ENCODE peak calls at places on chromosomes 1 and 21, in ten cellular contexts. One of them, this sample, is unnamed.

GRCh38 chr1:215793210-215793609 is 226.1 kb downstream of the KCTD3 start:
- DNase-seq in RWPE1: peak; percentile 20
- DNase-seq in PC-9: no peak
- DNase-seq in ACHN: peak; percentile 26
- DNase-seq in stimulated activated CD4-positive, alpha-beta T cell treated with anti-CD3 and anti-CD28 coated beads, Interleukin-12 subunit alpha, Interleukin-12 subunit beta, amount 100 ng/mL, for 48 hours: no peak
- DNase-seq in suprapubic skin: no peak
- DNase-seq in NCI-H526: no peak
- DNase-seq in SW 1271: no peak
- DNase-seq in stomach: no peak
- DNase-seq in fibroblast of lung: peak; percentile 89
- DNase-seq in this sample: peak; percentile 34

GRCh38 chr21:35768187-35768586 is 292.1 kb downstream of the SETD4 start:
- DNase-seq in RWPE1: no peak
- DNase-seq in PC-9: no peak
- DNase-seq in ACHN: no peak
- DNase-seq in stimulated activated CD4-positive, alpha-beta T cell treated with anti-CD3 and anti-CD28 coated beads, Interleukin-12 subunit alpha, Interleukin-12 subunit beta, amount 100 ng/mL, for 48 hours: no peak
- DNase-seq in suprapubic skin: no peak
- DNase-seq in NCI-H526: no peak
- DNase-seq in SW 1271: no peak
- DNase-seq in stomach: no peak
- DNase-seq in fibroblast of lung: no peak
- DNase-seq in this sample: no peak

GRCh38 chr1:24910751-24911650 is 19.1 kb downstream of the RUNX3 start:
- DNase-seq in RWPE1: no peak
- DNase-seq in PC-9: no peak
- DNase-seq in ACHN: no peak
- DNase-seq in stimulated activated CD4-positive, alpha-beta T cell treated with anti-CD3 and anti-CD28 coated beads, Interleukin-12 subunit alpha, Interleukin-12 subunit beta, amount 100 ng/mL, for 48 hours: peak; percentile 45
- DNase-seq in suprapubic skin: peak; percentile 70
- DNase-seq in NCI-H526: no peak
- DNase-seq in SW 1271: no peak
- DNase-seq in stomach: peak; percentile 51
- DNase-seq in fibroblast of lung: peak; percentile 52
- DNase-seq in this sample: no peak

GRCh38 chr1:113758631-113759340 is 500 bp downstream of the PHTF1 start:
- DNase-seq in RWPE1: peak; percentile 39
- DNase-seq in PC-9: peak; percentile 55
- DNase-seq in ACHN: peak; percentile 50
- DNase-seq in stimulated activated CD4-positive, alpha-beta T cell treated with anti-CD3 and anti-CD28 coated beads, Interleukin-12 subunit alpha, Interleukin-12 subunit beta, amount 100 ng/mL, for 48 hours: peak; percentile 51
- DNase-seq in suprapubic skin: peak; percentile 78
- DNase-seq in NCI-H526: peak; percentile 65
- DNase-seq in SW 1271: peak; percentile 12
- DNase-seq in stomach: peak; percentile 65
- DNase-seq in fibroblast of lung: peak; percentile 43
- DNase-seq in this sample: peak; percentile 17

GRCh38 chr21:14630556-14631069 is 84.5 kb upstream of the SAMSN1 start:
- DNase-seq in RWPE1: no peak
- DNase-seq in PC-9: no peak
- DNase-seq in ACHN: no peak
- DNase-seq in stimulated activated CD4-positive, alpha-beta T cell treated with anti-CD3 and anti-CD28 coated beads, Interleukin-12 subunit alpha, Interleukin-12 subunit beta, amount 100 ng/mL, for 48 hours: no peak
- DNase-seq in suprapubic skin: no peak
- DNase-seq in NCI-H526: no peak
- DNase-seq in SW 1271: no peak
- DNase-seq in stomach: no peak
- DNase-seq in fibroblast of lung: no peak
- DNase-seq in this sample: no peak

GRCh38 chr1:234842726-234843641 is 233.0 kb upstream of the IRF2BP2 start:
- DNase-seq in RWPE1: no peak
- DNase-seq in PC-9: peak; percentile 25
- DNase-seq in ACHN: no peak
- DNase-seq in stimulated activated CD4-positive, alpha-beta T cell treated with anti-CD3 and anti-CD28 coated beads, Interleukin-12 subunit alpha, Interleukin-12 subunit beta, amount 100 ng/mL, for 48 hours: peak; percentile 82
- DNase-seq in suprapubic skin: peak; percentile 57
- DNase-seq in NCI-H526: no peak
- DNase-seq in SW 1271: no peak
- DNase-seq in stomach: no peak
- DNase-seq in fibroblast of lung: no peak
- DNase-seq in this sample: no peak

GRCh38 chr1:158191299-158191698 is 10.6 kb downstream of the CD1D start:
- DNase-seq in RWPE1: no peak
- DNase-seq in PC-9: no peak
- DNase-seq in ACHN: no peak
- DNase-seq in stimulated activated CD4-positive, alpha-beta T cell treated with anti-CD3 and anti-CD28 coated beads, Interleukin-12 subunit alpha, Interleukin-12 subunit beta, amount 100 ng/mL, for 48 hours: no peak
- DNase-seq in suprapubic skin: no peak
- DNase-seq in NCI-H526: no peak
- DNase-seq in SW 1271: no peak
- DNase-seq in stomach: no peak
- DNase-seq in fibroblast of lung: no peak
- DNase-seq in this sample: no peak

GRCh38 chr1:118148034-118148433 is 37.0 kb downstream of the SPAG17 start:
- DNase-seq in RWPE1: no peak
- DNase-seq in PC-9: no peak
- DNase-seq in ACHN: no peak
- DNase-seq in stimulated activated CD4-positive, alpha-beta T cell treated with anti-CD3 and anti-CD28 coated beads, Interleukin-12 subunit alpha, Interleukin-12 subunit beta, amount 100 ng/mL, for 48 hours: no peak
- DNase-seq in suprapubic skin: no peak
- DNase-seq in NCI-H526: no peak
- DNase-seq in SW 1271: no peak
- DNase-seq in stomach: no peak
- DNase-seq in fibroblast of lung: peak; percentile 17
- DNase-seq in this sample: no peak

This sample was measured in foreskin keratinocyte.